ENCODE peak calls at places on chromosomes 4 and X, in five cellular contexts. One of them, this sample, is unnamed.

GRCh38 chr4:171646984-171647383 is 166.2 kb upstream of the GALNTL6 start:
- DNase-seq in GM13976: no peak
- DNase-seq in mesothelial cell of epicardium: no peak
- DNase-seq in GM12865: no peak
- DNase-seq in choroid plexus epithelial cell: no peak
- DNase-seq in this sample: no peak

GRCh38 chrX:38312436-38312835 is 14.9 kb downstream of the RPGR start:
- DNase-seq in GM12865: no peak
- DNase-seq in choroid plexus epithelial cell: peak
- DNase-seq in mesothelial cell of epicardium: no peak
- DNase-seq in GM13976: no peak
- DNase-seq in this sample: no peak

GRCh38 chrX:49192722-49193328 is 6.7 kb upstream of the PRICKLE3 start:
- DNase-seq in GM13976: no peak
- DNase-seq in mesothelial cell of epicardium: no peak
- DNase-seq in choroid plexus epithelial cell: peak
- DNase-seq in GM12865: peak
- DNase-seq in this sample: peak

GRCh38 chrX:10042055-10042454 is 74.9 kb downstream of the CLDN34 start:
- DNase-seq in GM12865: no peak
- DNase-seq in choroid plexus epithelial cell: no peak
- DNase-seq in mesothelial cell of epicardium: no peak
- DNase-seq in GM13976: no peak
- DNase-seq in this sample: no peak

GRCh38 chr4:25535278-25535677 is 120.4 kb upstream of the SLC34A2 start:
- DNase-seq in GM12865: no peak
- DNase-seq in GM13976: no peak
- DNase-seq in choroid plexus epithelial cell: no peak
- DNase-seq in mesothelial cell of epicardium: no peak
- DNase-seq in this sample: no peak

GRCh38 chrX:52574416-52575275 is 57.8 kb upstream of the XAGE1B start:
- DNase-seq in choroid plexus epithelial cell: peak
- DNase-seq in GM12865: peak
- DNase-seq in mesothelial cell of epicardium: no peak
- DNase-seq in GM13976: peak
- DNase-seq in this sample: peak

GRCh38 chr4:170089743-170090666 is at the start of gene AADAT:
- DNase-seq in choroid plexus epithelial cell: peak
- DNase-seq in GM13976: peak
- DNase-seq in mesothelial cell of epicardium: peak
- DNase-seq in GM12865: peak
- DNase-seq in this sample: peak

GRCh38 chrX:106999002-106999975 is 723 bp downstream of the MORC4 start:
- DNase-seq in mesothelial cell of epicardium: peak
- DNase-seq in GM12865: peak
- DNase-seq in GM13976: peak
- DNase-seq in choroid plexus epithelial cell: peak
- DNase-seq in this sample: peak

GRCh38 chr4:107951551-107951950 is 20.2 kb downstream of the CYP2U1 start:
- DNase-seq in choroid plexus epithelial cell: peak
- DNase-seq in mesothelial cell of epicardium: no peak
- DNase-seq in GM12865: no peak
- DNase-seq in GM13976: no peak
- DNase-seq in this sample: no peak

GRCh38 chrX:108439434-108439883 is at the start of gene COL4A5:
- DNase-seq in choroid plexus epithelial cell: peak
- DNase-seq in GM12865: peak
- DNase-seq in GM13976: no peak
- DNase-seq in mesothelial cell of epicardium: peak
- DNase-seq in this sample: no peak

GRCh38 chr4:138329506-138330070 is 87.4 kb upstream of the SLC7A11 start:
- DNase-seq in choroid plexus epithelial cell: no peak
- DNase-seq in GM12865: no peak
- DNase-seq in GM13976: no peak
- DNase-seq in mesothelial cell of epicardium: no peak
- DNase-seq in this sample: no peak

GRCh38 chr4:89356086-89356485 is 48.5 kb upstream of the GPRIN3 start:
- DNase-seq in GM12865: no peak
- DNase-seq in GM13976: no peak
- DNase-seq in mesothelial cell of epicardium: no peak
- DNase-seq in choroid plexus epithelial cell: no peak
- DNase-seq in this sample: no peak

GRCh38 chrX:18875256-18875878 is 108.5 kb downstream of the PHKA2 start:
- DNase-seq in mesothelial cell of epicardium: no peak
- DNase-seq in GM13976: no peak
- DNase-seq in choroid plexus epithelial cell: no peak
- DNase-seq in GM12865: no peak
- DNase-seq in this sample: no peak

GRCh38 chr4:123399638-123400358 is 3.2 kb downstream of the SPRY1 start:
- DNase-seq in mesothelial cell of epicardium: no peak
- DNase-seq in GM12865: peak
- DNase-seq in choroid plexus epithelial cell: peak
- DNase-seq in GM13976: no peak
- DNase-seq in this sample: no peak

DNA sequence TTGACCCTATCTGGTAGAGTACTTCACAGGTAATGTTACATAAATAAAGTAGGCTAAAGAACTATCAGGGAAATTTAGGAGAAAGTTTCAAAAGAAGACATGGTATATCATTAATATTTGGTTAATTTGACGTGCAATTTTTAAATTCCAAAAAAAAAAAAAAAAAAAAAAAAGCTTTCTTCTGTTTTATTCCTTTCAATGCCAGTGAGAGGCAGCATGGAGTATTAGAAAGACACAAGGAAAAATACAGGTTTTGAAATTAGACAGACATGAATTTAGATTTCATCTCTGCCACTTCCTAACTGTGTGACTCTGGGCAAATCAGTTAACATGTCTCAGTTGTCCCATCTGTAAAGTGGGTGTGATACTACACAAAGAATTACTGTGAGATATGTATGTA is 132.6 kb downstream of the GPC3 start:
- DNase-seq in GM12865: no peak
- DNase-seq in mesothelial cell of epicardium: no peak
- DNase-seq in GM13976: no peak
- DNase-seq in choroid plexus epithelial cell: peak
- DNase-seq in this sample: no peak
- TF ChIP-seq CTCF in GM12865: no peak
- TF ChIP-seq CTCF in mesothelial cell of epicardium: no peak
- TF ChIP-seq CTCF in GM13976: no peak
- TF ChIP-seq CTCF in choroid plexus epithelial cell: no peak
- TF ChIP-seq CTCF in this sample: no peak

DNA sequence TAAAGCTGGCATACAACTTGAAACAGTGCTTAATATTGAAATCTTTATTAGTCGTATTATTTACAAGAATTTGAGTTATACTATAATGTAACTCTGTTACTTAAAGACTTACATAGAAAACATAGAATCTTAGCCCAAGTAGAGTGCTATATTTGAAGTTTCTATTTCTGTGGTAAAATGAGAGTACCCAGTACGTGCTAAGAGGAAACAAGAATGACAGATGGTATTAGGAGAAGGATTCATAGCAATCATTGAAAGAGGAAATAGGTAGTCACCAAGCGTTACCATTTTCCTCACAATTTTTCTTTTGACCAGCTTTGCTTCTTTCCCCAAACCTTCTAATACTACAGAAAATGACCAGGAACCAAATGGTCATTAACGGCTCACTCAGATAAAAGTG is 412.1 kb upstream of the GRIA3 start:
- DNase-seq in GM12865: no peak
- DNase-seq in choroid plexus epithelial cell: no peak
- DNase-seq in GM13976: no peak
- DNase-seq in mesothelial cell of epicardium: no peak
- DNase-seq in this sample: no peak
- TF ChIP-seq CTCF in GM12865: no peak
- TF ChIP-seq CTCF in choroid plexus epithelial cell: no peak
- TF ChIP-seq CTCF in GM13976: no peak
- TF ChIP-seq CTCF in mesothelial cell of epicardium: no peak
- TF ChIP-seq CTCF in this sample: no peak

GRCh38 chr4:162163892-162164759 is at the start of gene FSTL5:
- DNase-seq in mesothelial cell of epicardium: peak
- DNase-seq in GM13976: peak
- DNase-seq in choroid plexus epithelial cell: peak
- DNase-seq in GM12865: peak
- DNase-seq in this sample: peak
- TF ChIP-seq CTCF in mesothelial cell of epicardium: no peak
- TF ChIP-seq CTCF in GM13976: no peak
- TF ChIP-seq CTCF in choroid plexus epithelial cell: peak
- TF ChIP-seq CTCF in GM12865: no peak
- TF ChIP-seq CTCF in this sample: no peak

GRCh38 chr4:13627606-13628301 is at the start of gene BOD1L1:
- DNase-seq in GM13976: peak
- DNase-seq in GM12865: peak
- DNase-seq in choroid plexus epithelial cell: peak
- DNase-seq in mesothelial cell of epicardium: peak
- DNase-seq in this sample: peak
- TF ChIP-seq CTCF in GM13976: peak
- TF ChIP-seq CTCF in GM12865: peak
- TF ChIP-seq CTCF in choroid plexus epithelial cell: peak
- TF ChIP-seq CTCF in mesothelial cell of epicardium: no peak
- TF ChIP-seq CTCF in this sample: peak

DNA sequence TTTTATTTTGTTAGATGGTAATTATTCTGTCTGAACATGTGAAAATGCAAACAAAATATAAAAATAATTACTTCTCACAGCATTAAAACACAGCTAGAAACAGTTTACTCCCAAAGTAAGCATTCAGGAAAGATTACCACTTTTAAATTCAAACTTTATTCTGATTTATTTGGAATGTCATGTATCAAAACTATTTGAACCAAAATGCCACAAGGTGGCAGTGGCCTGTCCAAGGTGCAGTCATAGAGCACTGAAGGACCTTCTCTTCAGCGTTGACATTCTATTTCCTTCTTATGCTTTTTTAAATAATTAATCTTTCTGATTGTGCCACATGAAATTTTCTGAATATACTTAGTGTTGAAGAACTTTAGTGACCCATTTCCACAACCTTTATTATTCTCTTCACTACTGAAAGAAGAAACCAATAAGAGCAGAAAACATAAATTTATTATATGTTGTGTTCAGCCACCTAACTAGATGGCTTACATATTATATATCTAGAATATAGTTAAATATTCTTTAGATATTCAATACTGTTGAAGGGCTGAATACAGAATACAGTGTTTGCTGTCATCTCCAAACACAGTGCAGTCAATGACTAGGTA is 283.6 kb downstream of the CFAP299 start:
- DNase-seq in GM13976: no peak
- DNase-seq in choroid plexus epithelial cell: peak
- DNase-seq in mesothelial cell of epicardium: no peak
- DNase-seq in GM12865: peak
- DNase-seq in this sample: no peak
- TF ChIP-seq CTCF in GM13976: peak
- TF ChIP-seq CTCF in choroid plexus epithelial cell: peak
- TF ChIP-seq CTCF in mesothelial cell of epicardium: peak
- TF ChIP-seq CTCF in GM12865: peak
- TF ChIP-seq CTCF in this sample: no peak

GRCh38 chrX:138756234-138756633 is 44.7 kb upstream of the FGF13 start:
- DNase-seq in GM12865: no peak
- DNase-seq in mesothelial cell of epicardium: peak
- DNase-seq in choroid plexus epithelial cell: peak
- DNase-seq in GM13976: no peak
- DNase-seq in this sample: no peak

GRCh38 chrX:138759217-138759943 is 47.9 kb upstream of the FGF13 start:
- DNase-seq in GM12865: no peak
- DNase-seq in choroid plexus epithelial cell: no peak
- DNase-seq in mesothelial cell of epicardium: no peak
- DNase-seq in GM13976: no peak
- DNase-seq in this sample: no peak

GRCh38 chrX:138765061-138765460 is 53.5 kb upstream of the FGF13 start:
- DNase-seq in mesothelial cell of epicardium: no peak
- DNase-seq in GM13976: no peak
- DNase-seq in choroid plexus epithelial cell: no peak
- DNase-seq in GM12865: no peak
- DNase-seq in this sample: no peak

GRCh38 chrX:138763761-138764160 is 52.2 kb upstream of the FGF13 start:
- DNase-seq in GM12865: no peak
- DNase-seq in choroid plexus epithelial cell: no peak
- DNase-seq in GM13976: no peak
- DNase-seq in mesothelial cell of epicardium: no peak
- DNase-seq in this sample: no peak

DNA sequence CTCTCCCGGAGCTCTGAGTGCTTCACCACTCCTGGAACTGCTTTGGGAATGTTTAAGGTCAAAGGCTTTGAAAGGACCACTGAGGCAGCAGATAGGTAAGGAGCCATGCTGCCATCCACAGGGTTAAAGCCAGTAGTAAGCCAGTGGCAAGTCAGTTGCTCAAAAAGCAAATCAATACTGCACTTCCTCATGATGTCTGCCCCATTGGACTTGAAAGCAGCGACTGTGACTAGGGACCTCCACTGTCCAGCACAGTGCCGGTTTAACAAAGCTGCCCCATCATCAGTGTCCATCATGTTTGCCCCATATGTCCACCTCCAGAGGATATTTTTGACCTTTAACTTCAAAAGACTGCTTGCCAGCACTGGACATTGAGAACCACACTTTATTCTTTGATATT is 49.9 kb upstream of the FGF13 start:
- DNase-seq in choroid plexus epithelial cell: no peak
- DNase-seq in GM13976: no peak
- DNase-seq in mesothelial cell of epicardium: no peak
- DNase-seq in GM12865: no peak
- DNase-seq in this sample: no peak
- TF ChIP-seq CTCF in choroid plexus epithelial cell: no peak
- TF ChIP-seq CTCF in GM13976: no peak
- TF ChIP-seq CTCF in mesothelial cell of epicardium: no peak
- TF ChIP-seq CTCF in GM12865: no peak
- TF ChIP-seq CTCF in this sample: no peak

GRCh38 chr4:127403523-127404084 is 229.2 kb upstream of the INTU start:
- DNase-seq in GM12865: no peak
- DNase-seq in GM13976: no peak
- DNase-seq in choroid plexus epithelial cell: peak
- DNase-seq in mesothelial cell of epicardium: no peak
- DNase-seq in this sample: no peak

GRCh38 chr4:127406187-127406586 is 226.6 kb upstream of the INTU start:
- DNase-seq in GM13976: no peak
- DNase-seq in mesothelial cell of epicardium: no peak
- DNase-seq in choroid plexus epithelial cell: no peak
- DNase-seq in GM12865: no peak
- DNase-seq in this sample: no peak

GRCh38 chr4:127400736-127401346 is 231.9 kb upstream of the INTU start:
- DNase-seq in choroid plexus epithelial cell: peak
- DNase-seq in GM13976: peak
- DNase-seq in mesothelial cell of epicardium: peak
- DNase-seq in GM12865: peak
- DNase-seq in this sample: peak
- TF ChIP-seq CTCF in choroid plexus epithelial cell: peak
- TF ChIP-seq CTCF in GM13976: peak
- TF ChIP-seq CTCF in mesothelial cell of epicardium: peak
- TF ChIP-seq CTCF in GM12865: peak
- TF ChIP-seq CTCF in this sample: peak

This sample was measured in GM20000.